ENCODE peak calls at places on chromosomes 6 and 20, in eight cellular contexts. M is fibroblast of lung, J is activated B cell treated with CpG ODN at 0.5 μM for 24 hours, R is cardiac muscle cell, Z is choroid plexus epithelial cell, N is GM23338, L is D721Med, Y is cardiac fibroblast. E is an unnamed sample.

GRCh38 chr6:23659125-23659524 is 466.9 kb upstream of the NRSN1 start:
- DNase-seq in M (peak), J (no peak), R (peak), Z (peak), N (peak), L (no peak), Y (peak), E (no peak)

GRCh38 chr6:21340563-21340962 is 253.0 kb upstream of the SOX4 start:
- DNase-seq in M (peak), J (no peak), R (no peak), Z (peak), N (no peak), L (no peak), Y (peak), E (no peak)

GRCh38 chr6:45445749-45446454 is 68.2 kb upstream of the SUPT3H start:
- DNase-seq in M (peak), J (no peak), R (peak), Z (peak), N (peak), L (no peak), Y (peak), E (peak)

GRCh38 chr6:90302320-90302719 is 5.7 kb upstream of the BACH2 start:
- DNase-seq in M (no peak), J (no peak), R (no peak), Z (no peak), N (no peak), L (no peak), Y (no peak), E (no peak)

GRCh38 chr20:56934888-56935287 is 305.8 kb downstream of the TFAP2C start:
- DNase-seq in M (no peak), J (no peak), R (no peak), Z (no peak), N (no peak), L (no peak), Y (no peak), E (no peak)

GRCh38 chr20:32037929-32038328 is 14.1 kb upstream of the HCK start:
- DNase-seq in M (peak), J (no peak), R (no peak), Z (peak), N (no peak), L (no peak), Y (peak), E (no peak)

GRCh38 chr6:36050305-36050704 is 22.7 kb downstream of the MAPK14 start:
- DNase-seq in M (no peak), J (no peak), R (no peak), Z (no peak), N (no peak), L (no peak), Y (no peak), E (no peak)

GRCh38 chr6:108847738-108848115 is 495 bp upstream of the ARMC2 start:
- DNase-seq in M (no peak), J (no peak), R (no peak), Z (no peak), N (no peak), L (no peak), Y (no peak), E (no peak)

GRCh38 chr6:144411506-144412165 is 126.5 kb downstream of the UTRN start:
- DNase-seq in M (no peak), J (no peak), R (no peak), Z (no peak), N (no peak), L (no peak), Y (no peak), E (no peak)

GRCh38 chr6:168045706-168046620 is 33.0 kb downstream of the FRMD1 start:
- DNase-seq in M (peak), J (no peak), R (no peak), Z (no peak), N (no peak), L (no peak), Y (peak), E (no peak)

GRCh38 chr6:13794184-13794583 is 20.2 kb downstream of the MCUR1 start:
- DNase-seq in M (peak), J (no peak), R (no peak), Z (peak), N (no peak), L (no peak), Y (peak), E (no peak)

GRCh38 chr6:90183587-90184333 is 112.9 kb downstream of the BACH2 start:
- DNase-seq in M (no peak), J (no peak), R (peak), Z (no peak), N (no peak), L (no peak), Y (no peak), E (no peak)

GRCh38 chr20:6007094-6007528 is 46.7 kb downstream of the LRRN4 start:
- DNase-seq in M (peak), J (no peak), R (no peak), Z (no peak), N (no peak), L (no peak), Y (no peak), E (no peak)

GRCh38 chr6:48389146-48390043 is 278.4 kb upstream of the PTCHD4 start:
- DNase-seq in M (no peak), J (no peak), R (peak), Z (no peak), N (no peak), L (no peak), Y (no peak), E (no peak)

GRCh38 chr6:118968416-118968815 is 33.5 kb upstream of the MCM9 start:
- DNase-seq in M (peak), J (no peak), R (peak), Z (peak), N (peak), L (no peak), Y (peak), E (no peak)

GRCh38 chr20:33348136-33348937 is 53.0 kb downstream of the CDK5RAP1 start:
- DNase-seq in M (no peak), J (no peak), R (no peak), Z (no peak), N (no peak), L (no peak), Y (no peak), E (no peak)

GRCh38 chr6:53672232-53672631 is 6.7 kb upstream of the KLHL31 start:
- DNase-seq in M (no peak), J (no peak), R (peak), Z (no peak), N (no peak), L (no peak), Y (no peak), E (no peak)

GRCh38 chr6:30725713-30726505 is 5.8 kb downstream of the TUBB start:
- DNase-seq in M (peak), J (no peak), R (no peak), Z (peak), N (peak), L (no peak), Y (peak), E (no peak)

GRCh38 chr6:90533615-90534336 is 53.1 kb downstream of the MAP3K7 start:
- DNase-seq in M (no peak), J (no peak), R (no peak), Z (no peak), N (no peak), L (no peak), Y (no peak), E (no peak)

GRCh38 chr20:21397341-21398108 is at the start of gene NKX2-4:
- DNase-seq in M (no peak), J (peak), R (no peak), Z (no peak), N (peak), L (no peak), Y (no peak), E (no peak)

GRCh38 chr6:81487489-81487888 is 265.0 kb downstream of the TENT5A start:
- DNase-seq in M (peak), J (no peak), R (no peak), Z (peak), N (peak), L (no peak), Y (peak), E (no peak)

GRCh38 chr6:46655803-46656202 is 3.0 kb downstream of the SLC25A27 start:
- DNase-seq in M (no peak), J (no peak), R (peak), Z (peak), N (peak), L (no peak), Y (no peak), E (no peak)

GRCh38 chr6:28141500-28142329 is at the start of gene ZKSCAN8:
- DNase-seq in M (peak), J (peak), R (peak), Z (peak), N (peak), L (peak), Y (peak), E (peak)

GRCh38 chr6:9405825-9406224 is 970.5 kb upstream of the SLC35B3 start:
- DNase-seq in M (no peak), J (no peak), R (no peak), Z (no peak), N (no peak), L (no peak), Y (no peak), E (no peak)

GRCh38 chr6:5499644-5500306 is 238.5 kb downstream of the FARS2 start:
- DNase-seq in M (peak), J (no peak), R (no peak), Z (no peak), N (no peak), L (no peak), Y (peak), E (no peak)

GRCh38 chr6:63611560-63611959 is 24.0 kb upstream of the PHF3 start:
- DNase-seq in M (no peak), J (no peak), R (no peak), Z (no peak), N (no peak), L (no peak), Y (no peak), E (no peak)

GRCh38 chr6:32255212-32256153 is 31.6 kb upstream of the NOTCH4 start:
- DNase-seq in M (peak), J (peak), R (peak), Z (peak), N (peak), L (no peak), Y (peak), E (peak)

GRCh38 chr6:159826968-159827647 is 27.0 kb downstream of the PNLDC1 start:
- DNase-seq in M (no peak), J (no peak), R (no peak), Z (no peak), N (no peak), L (no peak), Y (no peak), E (no peak)

GRCh38 chr6:95578106-95578410 is 723 bp downstream of the MANEA start:
- DNase-seq in M (peak), J (no peak), R (no peak), Z (no peak), N (no peak), L (no peak), Y (no peak), E (no peak)

GRCh38 chr6:27591660-27592059 is 118.8 kb upstream of the ZNF184 start:
- DNase-seq in M (peak), J (no peak), R (peak), Z (peak), N (peak), L (no peak), Y (peak), E (no peak)

GRCh38 chr20:45080867-45081616 is 19.9 kb downstream of the KCNS1 start:
- DNase-seq in M (peak), J (no peak), R (peak), Z (peak), N (peak), L (no peak), Y (no peak), E (no peak)

GRCh38 chr6:163324928-163325784 is 89.4 kb upstream of the QKI start:
- DNase-seq in M (peak), J (no peak), R (no peak), Z (peak), N (no peak), L (no peak), Y (peak), E (no peak)

GRCh38 chr6:45422541-45423110 is 44.9 kb upstream of the SUPT3H start:
- DNase-seq in M (peak), J (peak), R (peak), Z (peak), N (peak), L (no peak), Y (peak), E (peak)

GRCh38 chr6:84119277-84119676 is 85.7 kb downstream of the MRAP2 start:
- DNase-seq in M (no peak), J (no peak), R (no peak), Z (peak), N (peak), L (no peak), Y (no peak), E (no peak)

GRCh38 chr6:156269751-156270369 is 507.3 kb upstream of the ARID1B start:
- DNase-seq in M (no peak), J (no peak), R (no peak), Z (no peak), N (no peak), L (no peak), Y (no peak), E (no peak)

GRCh38 chr6:169101981-169102380 is 151.7 kb downstream of the THBS2 start:
- DNase-seq in M (peak), J (no peak), R (no peak), Z (peak), N (no peak), L (no peak), Y (peak), E (no peak)

GRCh38 chr6:21164768-21165326 is 428.7 kb upstream of the SOX4 start:
- DNase-seq in M (peak), J (no peak), R (no peak), Z (peak), N (no peak), L (no peak), Y (no peak), E (no peak)

GRCh38 chr20:25226433-25227316 is 21.2 kb upstream of the PYGB start:
- DNase-seq in M (no peak), J (no peak), R (no peak), Z (no peak), N (no peak), L (no peak), Y (no peak), E (no peak)

GRCh38 chr6:85364354-85364753 is 85.5 kb upstream of the NT5E start:
- DNase-seq in M (peak), J (no peak), R (no peak), Z (peak), N (no peak), L (no peak), Y (peak), E (no peak)

GRCh38 chr6:16184129-16184528 is 54.3 kb upstream of the GMPR start:
- DNase-seq in M (peak), J (no peak), R (peak), Z (peak), N (peak), L (no peak), Y (peak), E (peak)
- TF ChIP-seq CTCF in M (no peak), J (no peak), R (peak), Z (peak), N (peak), L (peak), Y (peak), E (no peak)

GRCh38 chr6:19028201-19028600 is 641.1 kb downstream of the RNF144B start:
- DNase-seq in M (no peak), J (no peak), R (no peak), Z (no peak), N (no peak), L (no peak), Y (no peak), E (no peak)

DNA sequence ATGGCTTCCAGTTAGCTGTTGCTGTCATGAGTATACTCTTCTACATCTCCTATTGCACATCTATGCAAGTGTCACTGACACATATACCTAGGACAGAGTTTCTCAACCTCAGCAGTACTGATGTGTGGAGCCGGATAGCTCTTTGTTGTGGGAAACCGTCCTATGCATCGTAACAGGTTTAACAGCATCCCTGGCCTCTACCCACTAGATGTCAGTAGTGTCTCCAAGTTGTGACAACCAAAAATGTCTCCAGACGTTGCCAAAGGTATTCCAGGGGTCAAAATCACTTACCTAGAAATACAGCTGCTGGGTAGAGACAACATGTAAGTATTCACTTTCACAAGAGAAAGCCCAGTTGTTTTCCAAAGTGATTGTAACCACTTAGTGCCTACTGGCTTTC is 637.6 kb downstream of the RNF144B start:
- DNase-seq in M (peak), J (no peak), R (peak), Z (peak), N (peak), L (no peak), Y (peak), E (no peak)
- TF ChIP-seq CTCF in M (peak), J (no peak), R (peak), Z (peak), N (peak), L (peak), Y (peak), E (no peak)

DNA sequence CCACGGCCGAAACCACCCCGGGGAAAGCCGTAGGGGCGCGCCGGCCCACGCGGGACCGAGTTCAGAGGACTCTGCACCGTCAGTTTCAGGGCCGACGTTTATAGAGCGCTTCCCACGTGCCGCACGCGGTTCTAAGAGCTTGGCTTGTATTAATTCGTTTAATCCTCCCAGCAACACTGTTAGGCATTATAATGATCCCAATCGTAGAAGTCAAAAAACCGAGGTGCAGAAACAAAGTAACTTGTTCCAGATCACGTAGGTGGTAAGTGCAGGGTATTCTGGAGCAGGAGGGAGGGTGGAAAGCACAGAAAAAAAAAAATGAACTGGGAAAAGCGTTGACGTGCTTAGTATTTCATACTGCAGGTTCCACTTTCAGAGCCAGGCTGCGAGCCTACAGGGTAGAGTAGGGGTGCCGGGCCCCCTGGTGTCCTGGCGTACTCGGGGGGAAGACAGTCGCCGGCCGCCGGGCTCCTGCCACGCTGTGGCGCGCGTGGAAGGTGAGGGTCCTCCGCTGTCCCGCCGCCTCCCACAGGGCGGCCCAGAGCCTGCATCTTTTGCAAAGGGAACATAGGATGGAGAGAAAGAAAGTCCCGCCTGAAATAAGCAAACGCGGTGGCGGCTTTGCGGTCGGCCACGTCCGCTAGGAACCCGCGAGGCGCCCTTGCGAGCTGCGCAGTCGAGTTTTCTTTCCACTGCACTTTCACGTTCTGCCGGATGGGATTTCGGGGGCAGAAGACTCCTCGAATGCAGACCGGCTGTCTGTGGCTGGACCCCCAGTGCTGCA is 10.2 kb upstream of the FOXF2 start:
- DNase-seq in M (no peak), J (no peak), R (no peak), Z (no peak), N (no peak), L (no peak), Y (no peak), E (no peak)
- TF ChIP-seq CTCF in M (no peak), J (no peak), R (no peak), Z (no peak), N (no peak), L (no peak), Y (no peak), E (no peak)

GRCh38 chr20:63955281-63955845 is 853 bp downstream of the UCKL1 start:
- DNase-seq in M (peak), J (no peak), R (peak), Z (no peak), N (peak), L (peak), Y (peak), E (no peak)
- TF ChIP-seq CTCF in M (peak), J (no peak), R (peak), Z (no peak), N (peak), L (peak), Y (peak), E (peak)

GRCh38 chr20:49496526-49497216 is 14.2 kb upstream of the KCNB1 start:
- DNase-seq in M (no peak), J (no peak), R (no peak), Z (no peak), N (no peak), L (no peak), Y (no peak), E (no peak)
- TF ChIP-seq CTCF in M (no peak), J (no peak), R (no peak), Z (no peak), N (no peak), L (no peak), Y (no peak), E (no peak)

DNA sequence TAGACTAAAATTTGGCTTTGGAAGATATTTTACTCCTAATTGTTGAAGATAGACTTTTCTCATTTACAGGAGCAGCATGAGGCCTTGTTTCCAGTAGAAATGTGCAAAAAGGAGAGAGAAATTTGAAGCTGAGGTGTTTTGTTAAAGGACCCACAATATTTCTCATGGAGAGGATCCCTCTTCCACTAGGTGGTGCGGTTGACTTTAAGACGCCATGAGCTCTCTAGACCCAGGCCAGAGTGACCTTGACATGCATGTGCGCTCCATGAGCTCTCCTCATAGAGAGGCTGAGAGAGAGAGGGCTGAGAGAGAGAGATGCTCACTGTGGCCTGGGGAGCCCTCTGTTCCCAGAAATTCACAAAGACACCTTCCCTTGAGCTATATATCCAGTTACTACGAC is 861.2 kb upstream of the EYS start:
- DNase-seq in M (no peak), J (no peak), R (no peak), Z (peak), N (peak), L (no peak), Y (no peak), E (no peak)
- TF ChIP-seq CTCF in M (no peak), J (no peak), R (no peak), Z (peak), N (peak), L (no peak), Y (no peak), E (no peak)

GRCh38 chr20:60477958-60478357 is 519.7 kb downstream of the CDH26 start:
- DNase-seq in M (no peak), J (no peak), R (no peak), Z (no peak), N (no peak), L (no peak), Y (no peak), E (no peak)

GRCh38 chr20:60474385-60474910 is 516.2 kb downstream of the CDH26 start:
- DNase-seq in M (no peak), J (no peak), R (no peak), Z (no peak), N (no peak), L (no peak), Y (no peak), E (no peak)

GRCh38 chr20:60470366-60470765 is 512.1 kb downstream of the CDH26 start:
- DNase-seq in M (no peak), J (no peak), R (no peak), Z (no peak), N (no peak), L (no peak), Y (no peak), E (no peak)

GRCh38 chr20:60469829-60470228 is 511.6 kb downstream of the CDH26 start:
- DNase-seq in M (no peak), J (no peak), R (no peak), Z (no peak), N (no peak), L (no peak), Y (no peak), E (no peak)

DNA sequence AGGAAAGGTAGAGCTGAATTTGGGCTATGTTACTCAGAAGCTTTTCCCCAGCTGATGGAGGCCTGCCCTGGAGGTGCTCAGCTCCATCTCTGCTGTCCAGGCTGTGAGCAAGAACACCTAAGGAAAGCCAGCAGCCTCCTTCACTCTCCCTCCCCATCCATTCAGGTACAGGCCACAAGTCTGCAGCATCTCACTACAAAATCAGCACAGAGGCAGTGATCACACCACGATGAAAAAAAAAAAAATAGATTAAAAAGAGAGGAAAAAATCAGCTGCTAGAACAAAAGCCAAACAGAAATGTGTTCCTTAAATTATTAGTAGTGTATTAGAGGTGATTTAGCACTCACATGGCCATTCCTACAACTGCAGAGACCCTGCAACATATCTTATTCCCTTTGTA is 515.0 kb downstream of the CDH26 start:
- DNase-seq in M (no peak), J (no peak), R (no peak), Z (no peak), N (no peak), L (no peak), Y (no peak), E (no peak)
- TF ChIP-seq CTCF in M (no peak), J (no peak), R (no peak), Z (no peak), N (peak), L (no peak), Y (no peak), E (no peak)

GRCh38 chr6:39876111-39876510 is 58.2 kb downstream of the MOCS1 start:
- DNase-seq in M (no peak), J (no peak), R (no peak), Z (no peak), N (no peak), L (no peak), Y (no peak), E (no peak)
- TF ChIP-seq CTCF in M (no peak), J (no peak), R (no peak), Z (no peak), N (no peak), L (no peak), Y (no peak), E (no peak)

E was measured in CD14-positive monocyte.